ENCODE peak calls at places on chromosomes 7 and 10, in nine cellular contexts. One of them, this sample, is unnamed.
A peak's percentile ranks its signal among the peaks of the same experiment; 100 is the strongest.

GRCh38 chr10:118585234-118585633 is 10.2 kb downstream of the PRLHR start:
- DNase-seq in EL: peak; percentile 24
- DNase-seq in NCI-H2171 treated with DMSO at 0.1 percent for 48 hours: peak; percentile 15
- DNase-seq in AML-193: no peak
- DNase-seq in GM04504: no peak
- DNase-seq in CD8-positive, alpha-beta memory T cell: no peak
- DNase-seq in A549: no peak
- DNase-seq in NCI-H1930: no peak
- DNase-seq in Panc1: no peak
- DNase-seq in this sample: no peak

GRCh38 chr7:114264029-114264428 is 150.6 kb upstream of the FOXP2 start:
- DNase-seq in CD8-positive, alpha-beta memory T cell: no peak
- DNase-seq in NCI-H2171 treated with DMSO at 0.1 percent for 48 hours: no peak
- DNase-seq in GM04504: no peak
- DNase-seq in AML-193: no peak
- DNase-seq in A549: no peak
- DNase-seq in NCI-H1930: no peak
- DNase-seq in EL: no peak
- DNase-seq in Panc1: no peak
- DNase-seq in this sample: no peak

GRCh38 chr7:138354066-138354465 is 106.0 kb upstream of the TRIM24 start:
- DNase-seq in AML-193: no peak
- DNase-seq in NCI-H1930: no peak
- DNase-seq in EL: no peak
- DNase-seq in A549: no peak
- DNase-seq in NCI-H2171 treated with DMSO at 0.1 percent for 48 hours: no peak
- DNase-seq in CD8-positive, alpha-beta memory T cell: no peak
- DNase-seq in Panc1: no peak
- DNase-seq in GM04504: no peak
- DNase-seq in this sample: no peak

GRCh38 chr10:34495938-34496337 is 319.2 kb downstream of the PARD3 start:
- DNase-seq in NCI-H1930: no peak
- DNase-seq in A549: no peak
- DNase-seq in NCI-H2171 treated with DMSO at 0.1 percent for 48 hours: no peak
- DNase-seq in EL: peak; percentile 7
- DNase-seq in GM04504: no peak
- DNase-seq in Panc1: no peak
- DNase-seq in CD8-positive, alpha-beta memory T cell: no peak
- DNase-seq in AML-193: no peak
- DNase-seq in this sample: no peak

GRCh38 chr7:90605055-90605454 is 8.9 kb downstream of the CDK14 start:
- DNase-seq in EL: no peak
- DNase-seq in NCI-H2171 treated with DMSO at 0.1 percent for 48 hours: peak; percentile 91
- DNase-seq in GM04504: no peak
- DNase-seq in A549: no peak
- DNase-seq in NCI-H1930: no peak
- DNase-seq in AML-193: no peak
- DNase-seq in CD8-positive, alpha-beta memory T cell: no peak
- DNase-seq in Panc1: no peak
- DNase-seq in this sample: no peak

GRCh38 chr10:16470747-16471146 is 33.9 kb downstream of the PTER start:
- DNase-seq in A549: no peak
- DNase-seq in GM04504: no peak
- DNase-seq in AML-193: no peak
- DNase-seq in NCI-H1930: no peak
- DNase-seq in NCI-H2171 treated with DMSO at 0.1 percent for 48 hours: no peak
- DNase-seq in CD8-positive, alpha-beta memory T cell: no peak
- DNase-seq in EL: no peak
- DNase-seq in Panc1: no peak
- DNase-seq in this sample: no peak

GRCh38 chr7:155017834-155018233 is 14.9 kb upstream of the PAXIP1 start:
- DNase-seq in Panc1: no peak
- DNase-seq in EL: no peak
- DNase-seq in A549: no peak
- DNase-seq in NCI-H2171 treated with DMSO at 0.1 percent for 48 hours: no peak
- DNase-seq in NCI-H1930: no peak
- DNase-seq in GM04504: no peak
- DNase-seq in AML-193: no peak
- DNase-seq in CD8-positive, alpha-beta memory T cell: no peak
- DNase-seq in this sample: no peak

GRCh38 chr7:50285259-50285658 is 19.3 kb upstream of the IKZF1 start:
- DNase-seq in A549: no peak
- DNase-seq in EL: no peak
- DNase-seq in Panc1: no peak
- DNase-seq in NCI-H2171 treated with DMSO at 0.1 percent for 48 hours: no peak
- DNase-seq in NCI-H1930: no peak
- DNase-seq in AML-193: peak; percentile 35
- DNase-seq in CD8-positive, alpha-beta memory T cell: no peak
- DNase-seq in GM04504: no peak
- DNase-seq in this sample: no peak

GRCh38 chr10:25843551-25844170 is 90.4 kb upstream of the MYO3A start:
- DNase-seq in CD8-positive, alpha-beta memory T cell: no peak
- DNase-seq in NCI-H2171 treated with DMSO at 0.1 percent for 48 hours: no peak
- DNase-seq in NCI-H1930: no peak
- DNase-seq in EL: no peak
- DNase-seq in GM04504: no peak
- DNase-seq in Panc1: no peak
- DNase-seq in AML-193: no peak
- DNase-seq in A549: no peak
- DNase-seq in this sample: no peak

GRCh38 chr10:73819513-73820093 is 8.2 kb upstream of the NDST2 start:
- DNase-seq in AML-193: no peak
- DNase-seq in NCI-H1930: no peak
- DNase-seq in CD8-positive, alpha-beta memory T cell: no peak
- DNase-seq in A549: no peak
- DNase-seq in EL: peak; percentile 44
- DNase-seq in GM04504: no peak
- DNase-seq in Panc1: no peak
- DNase-seq in NCI-H2171 treated with DMSO at 0.1 percent for 48 hours: no peak
- DNase-seq in this sample: peak; percentile 87

GRCh38 chr10:86301971-86302370 is 64.6 kb downstream of the GRID1 start:
- DNase-seq in EL: no peak
- DNase-seq in CD8-positive, alpha-beta memory T cell: peak; percentile 30
- DNase-seq in Panc1: no peak
- DNase-seq in GM04504: no peak
- DNase-seq in NCI-H1930: no peak
- DNase-seq in A549: no peak
- DNase-seq in NCI-H2171 treated with DMSO at 0.1 percent for 48 hours: no peak
- DNase-seq in AML-193: no peak
- DNase-seq in this sample: no peak

GRCh38 chr10:73857446-73857845 is 16.9 kb downstream of the CAMK2G start:
- DNase-seq in A549: no peak
- DNase-seq in NCI-H2171 treated with DMSO at 0.1 percent for 48 hours: no peak
- DNase-seq in Panc1: no peak
- DNase-seq in CD8-positive, alpha-beta memory T cell: peak; percentile 52
- DNase-seq in GM04504: no peak
- DNase-seq in EL: peak; percentile 83
- DNase-seq in NCI-H1930: no peak
- DNase-seq in AML-193: no peak
- DNase-seq in this sample: no peak

GRCh38 chr7:24432677-24433076 is 140.6 kb upstream of the PALS2 start:
- DNase-seq in AML-193: no peak
- DNase-seq in NCI-H2171 treated with DMSO at 0.1 percent for 48 hours: no peak
- DNase-seq in Panc1: no peak
- DNase-seq in A549: no peak
- DNase-seq in EL: no peak
- DNase-seq in CD8-positive, alpha-beta memory T cell: no peak
- DNase-seq in NCI-H1930: no peak
- DNase-seq in GM04504: no peak
- DNase-seq in this sample: no peak

GRCh38 chr7:3495957-3496356 is 194.9 kb downstream of the SDK1 start:
- DNase-seq in CD8-positive, alpha-beta memory T cell: no peak
- DNase-seq in NCI-H2171 treated with DMSO at 0.1 percent for 48 hours: no peak
- DNase-seq in EL: no peak
- DNase-seq in AML-193: no peak
- DNase-seq in A549: no peak
- DNase-seq in NCI-H1930: no peak
- DNase-seq in GM04504: no peak
- DNase-seq in Panc1: no peak
- DNase-seq in this sample: no peak

GRCh38 chr7:102291056-102291915 is 4.6 kb downstream of the SH2B2 start:
- DNase-seq in AML-193: no peak
- DNase-seq in CD8-positive, alpha-beta memory T cell: no peak
- DNase-seq in EL: no peak
- DNase-seq in GM04504: no peak
- DNase-seq in Panc1: no peak
- DNase-seq in NCI-H1930: no peak
- DNase-seq in A549: no peak
- DNase-seq in NCI-H2171 treated with DMSO at 0.1 percent for 48 hours: peak; percentile 13
- DNase-seq in this sample: no peak

GRCh38 chr7:67105382-67105781 is 108.7 kb downstream of the TYW1 start:
- DNase-seq in AML-193: peak; percentile 38
- DNase-seq in GM04504: no peak
- DNase-seq in EL: peak; percentile 3
- DNase-seq in NCI-H2171 treated with DMSO at 0.1 percent for 48 hours: no peak
- DNase-seq in Panc1: no peak
- DNase-seq in CD8-positive, alpha-beta memory T cell: no peak
- DNase-seq in NCI-H1930: no peak
- DNase-seq in A549: no peak
- DNase-seq in this sample: no peak

GRCh38 chr7:77537136-77537594 is at the start of gene PTPN12:
- DNase-seq in EL: no peak
- DNase-seq in Panc1: no peak
- DNase-seq in NCI-H1930: peak; percentile 70
- DNase-seq in CD8-positive, alpha-beta memory T cell: peak; percentile 83
- DNase-seq in AML-193: peak; percentile 85
- DNase-seq in A549: no peak
- DNase-seq in NCI-H2171 treated with DMSO at 0.1 percent for 48 hours: peak; percentile 82
- DNase-seq in GM04504: peak; percentile 46
- DNase-seq in this sample: no peak

GRCh38 chr7:70693690-70694356 is 438.1 kb upstream of the GALNT17 start:
- DNase-seq in NCI-H1930: peak; percentile 61
- DNase-seq in AML-193: peak; percentile 27
- DNase-seq in GM04504: no peak
- DNase-seq in NCI-H2171 treated with DMSO at 0.1 percent for 48 hours: peak; percentile 80
- DNase-seq in A549: no peak
- DNase-seq in Panc1: no peak
- DNase-seq in EL: peak; percentile 45
- DNase-seq in CD8-positive, alpha-beta memory T cell: peak; percentile 83
- DNase-seq in this sample: peak; percentile 88

GRCh38 chr10:112953075-112953501 is 3.0 kb downstream of the TCF7L2 start:
- DNase-seq in CD8-positive, alpha-beta memory T cell: no peak
- DNase-seq in EL: peak; percentile 51
- DNase-seq in NCI-H1930: no peak
- DNase-seq in NCI-H2171 treated with DMSO at 0.1 percent for 48 hours: no peak
- DNase-seq in Panc1: no peak
- DNase-seq in GM04504: no peak
- DNase-seq in A549: no peak
- DNase-seq in AML-193: peak; percentile 5
- DNase-seq in this sample: peak; percentile 51

GRCh38 chr7:22060863-22061262 is 115.2 kb upstream of the CDCA7L start:
- DNase-seq in NCI-H2171 treated with DMSO at 0.1 percent for 48 hours: no peak
- DNase-seq in AML-193: no peak
- DNase-seq in A549: no peak
- DNase-seq in GM04504: no peak
- DNase-seq in Panc1: no peak
- DNase-seq in NCI-H1930: no peak
- DNase-seq in CD8-positive, alpha-beta memory T cell: no peak
- DNase-seq in EL: no peak
- DNase-seq in this sample: no peak

GRCh38 chr7:15544050-15544449 is 17.8 kb downstream of the AGMO start:
- DNase-seq in NCI-H1930: no peak
- DNase-seq in Panc1: no peak
- DNase-seq in AML-193: no peak
- DNase-seq in NCI-H2171 treated with DMSO at 0.1 percent for 48 hours: no peak
- DNase-seq in CD8-positive, alpha-beta memory T cell: no peak
- DNase-seq in A549: no peak
- DNase-seq in GM04504: no peak
- DNase-seq in EL: no peak
- DNase-seq in this sample: no peak

GRCh38 chr7:113405296-113406056 is 287.1 kb upstream of the SMIM30 start:
- DNase-seq in AML-193: no peak
- DNase-seq in GM04504: no peak
- DNase-seq in EL: no peak
- DNase-seq in CD8-positive, alpha-beta memory T cell: no peak
- DNase-seq in NCI-H2171 treated with DMSO at 0.1 percent for 48 hours: no peak
- DNase-seq in A549: no peak
- DNase-seq in NCI-H1930: no peak
- DNase-seq in Panc1: no peak
- DNase-seq in this sample: no peak

GRCh38 chr10:30724296-30724695 is 94.7 kb upstream of the LYZL2 start:
- DNase-seq in AML-193: no peak
- DNase-seq in NCI-H1930: no peak
- DNase-seq in EL: no peak
- DNase-seq in NCI-H2171 treated with DMSO at 0.1 percent for 48 hours: no peak
- DNase-seq in A549: no peak
- DNase-seq in GM04504: no peak
- DNase-seq in Panc1: no peak
- DNase-seq in CD8-positive, alpha-beta memory T cell: no peak
- DNase-seq in this sample: no peak

GRCh38 chr10:128011059-128011979 is 104.4 kb downstream of the PTPRE start:
- DNase-seq in GM04504: peak; percentile 28
- DNase-seq in NCI-H1930: peak; percentile 2
- DNase-seq in CD8-positive, alpha-beta memory T cell: peak; percentile 88
- DNase-seq in A549: peak; percentile 88
- DNase-seq in AML-193: peak; percentile 54
- DNase-seq in EL: peak; percentile 62
- DNase-seq in NCI-H2171 treated with DMSO at 0.1 percent for 48 hours: peak; percentile 46
- DNase-seq in Panc1: peak; percentile 58
- DNase-seq in this sample: peak; percentile 86

GRCh38 chr10:88249450-88249849 is 333.7 kb downstream of the RNLS start:
- DNase-seq in A549: no peak
- DNase-seq in Panc1: no peak
- DNase-seq in NCI-H2171 treated with DMSO at 0.1 percent for 48 hours: no peak
- DNase-seq in GM04504: no peak
- DNase-seq in NCI-H1930: no peak
- DNase-seq in AML-193: no peak
- DNase-seq in EL: no peak
- DNase-seq in CD8-positive, alpha-beta memory T cell: no peak
- DNase-seq in this sample: no peak

GRCh38 chr10:61397175-61397986 is 55.8 kb downstream of the TMEM26 start:
- DNase-seq in EL: peak; percentile 13
- DNase-seq in GM04504: peak; percentile 57
- DNase-seq in AML-193: peak; percentile 66
- DNase-seq in A549: no peak
- DNase-seq in CD8-positive, alpha-beta memory T cell: no peak
- DNase-seq in NCI-H1930: no peak
- DNase-seq in Panc1: no peak
- DNase-seq in NCI-H2171 treated with DMSO at 0.1 percent for 48 hours: no peak
- DNase-seq in this sample: no peak

GRCh38 chr7:39592586-39592985 is 26.4 kb downstream of the YAE1 start:
- DNase-seq in CD8-positive, alpha-beta memory T cell: no peak
- DNase-seq in GM04504: no peak
- DNase-seq in EL: peak; percentile 53
- DNase-seq in Panc1: no peak
- DNase-seq in A549: no peak
- DNase-seq in NCI-H2171 treated with DMSO at 0.1 percent for 48 hours: no peak
- DNase-seq in AML-193: no peak
- DNase-seq in NCI-H1930: no peak
- DNase-seq in this sample: no peak

GRCh38 chr7:139728203-139728602 is 49.6 kb downstream of the HIPK2 start:
- DNase-seq in NCI-H1930: no peak
- DNase-seq in Panc1: no peak
- DNase-seq in NCI-H2171 treated with DMSO at 0.1 percent for 48 hours: no peak
- DNase-seq in A549: no peak
- DNase-seq in EL: no peak
- DNase-seq in GM04504: no peak
- DNase-seq in CD8-positive, alpha-beta memory T cell: no peak
- DNase-seq in AML-193: no peak
- DNase-seq in this sample: no peak

GRCh38 chr7:85521108-85521694 is 334.3 kb upstream of the SEMA3D start:
- DNase-seq in A549: no peak
- DNase-seq in NCI-H1930: no peak
- DNase-seq in EL: no peak
- DNase-seq in NCI-H2171 treated with DMSO at 0.1 percent for 48 hours: no peak
- DNase-seq in GM04504: no peak
- DNase-seq in Panc1: no peak
- DNase-seq in AML-193: no peak
- DNase-seq in CD8-positive, alpha-beta memory T cell: no peak
- DNase-seq in this sample: no peak

GRCh38 chr7:151941009-151941408 is 15.2 kb upstream of the GALNTL5 start:
- DNase-seq in Panc1: no peak
- DNase-seq in AML-193: no peak
- DNase-seq in A549: no peak
- DNase-seq in NCI-H2171 treated with DMSO at 0.1 percent for 48 hours: no peak
- DNase-seq in GM04504: no peak
- DNase-seq in NCI-H1930: no peak
- DNase-seq in EL: no peak
- DNase-seq in CD8-positive, alpha-beta memory T cell: no peak
- DNase-seq in this sample: no peak

GRCh38 chr7:82167568-82168314 is 275.8 kb downstream of the CACNA2D1 start:
- DNase-seq in Panc1: no peak
- DNase-seq in GM04504: no peak
- DNase-seq in AML-193: no peak
- DNase-seq in NCI-H2171 treated with DMSO at 0.1 percent for 48 hours: no peak
- DNase-seq in NCI-H1930: peak; percentile 36
- DNase-seq in EL: no peak
- DNase-seq in A549: no peak
- DNase-seq in CD8-positive, alpha-beta memory T cell: no peak
- DNase-seq in this sample: no peak

This sample was measured in colonic mucosa.